ENCODE peak calls at places on chromosomes 6 and 20, in five cellular contexts. One of them, this sample, is unnamed.

GRCh38 chr6:55659304-55659703 is 80.3 kb upstream of the HMGCLL1 start:
- DNase-seq in natural killer cell: no peak
- DNase-seq in HCT116: no peak
- DNase-seq in stomach: no peak
- DNase-seq in astrocyte of the spinal cord: no peak
- DNase-seq in this sample: no peak

GRCh38 chr20:50242863-50243609 is 52.4 kb downstream of the CEBPB start:
- DNase-seq in natural killer cell: no peak
- DNase-seq in HCT116: peak; percentile 77
- DNase-seq in stomach: peak; percentile 74
- DNase-seq in astrocyte of the spinal cord: peak; percentile 59
- DNase-seq in this sample: peak; percentile 99

GRCh38 chr6:110217255-110217654 is 37.0 kb downstream of the CDC40 start:
- DNase-seq in natural killer cell: no peak
- DNase-seq in HCT116: no peak
- DNase-seq in stomach: no peak
- DNase-seq in astrocyte of the spinal cord: peak; percentile 26
- DNase-seq in this sample: no peak

GRCh38 chr6:84137989-84138575 is 89.4 kb downstream of the CEP162 start:
- DNase-seq in natural killer cell: no peak
- DNase-seq in HCT116: no peak
- DNase-seq in stomach: no peak
- DNase-seq in astrocyte of the spinal cord: peak; percentile 65
- DNase-seq in this sample: no peak

GRCh38 chr6:88445188-88445958 is 279.2 kb upstream of the CNR1 start:
- DNase-seq in natural killer cell: no peak
- DNase-seq in HCT116: no peak
- DNase-seq in stomach: no peak
- DNase-seq in astrocyte of the spinal cord: no peak
- DNase-seq in this sample: no peak

GRCh38 chr20:46021361-46022359 is 7.4 kb upstream of the SLC12A5 start:
- DNase-seq in natural killer cell: no peak
- DNase-seq in HCT116: no peak
- DNase-seq in stomach: peak; percentile 39
- DNase-seq in astrocyte of the spinal cord: no peak
- DNase-seq in this sample: peak; percentile 64

GRCh38 chr20:12153616-12154015 is 235.9 kb downstream of the BTBD3 start:
- DNase-seq in natural killer cell: no peak
- DNase-seq in HCT116: no peak
- DNase-seq in stomach: no peak
- DNase-seq in astrocyte of the spinal cord: peak; percentile 88
- DNase-seq in this sample: no peak

GRCh38 chr6:170063431-170063830 is 227.4 kb downstream of the DLL1 start:
- DNase-seq in natural killer cell: peak; percentile 11
- DNase-seq in HCT116: no peak
- DNase-seq in stomach: peak; percentile 21
- DNase-seq in astrocyte of the spinal cord: no peak
- DNase-seq in this sample: no peak

GRCh38 chr6:68069921-68070709 is 565.0 kb upstream of the ADGRB3 start:
- DNase-seq in natural killer cell: no peak
- DNase-seq in HCT116: no peak
- DNase-seq in stomach: no peak
- DNase-seq in astrocyte of the spinal cord: no peak
- DNase-seq in this sample: no peak

GRCh38 chr20:63071541-63072181 is 64.9 kb upstream of the BHLHE23 start:
- DNase-seq in natural killer cell: no peak
- DNase-seq in HCT116: no peak
- DNase-seq in stomach: no peak
- DNase-seq in astrocyte of the spinal cord: peak; percentile 16
- DNase-seq in this sample: no peak

GRCh38 chr20:63490416-63490815 is 8.5 kb downstream of the EEF1A2 start:
- DNase-seq in natural killer cell: no peak
- DNase-seq in HCT116: no peak
- DNase-seq in stomach: no peak
- DNase-seq in astrocyte of the spinal cord: no peak
- DNase-seq in this sample: no peak

GRCh38 chr6:138682722-138683521 is 90.6 kb upstream of the CCDC28A start:
- DNase-seq in natural killer cell: no peak
- DNase-seq in HCT116: no peak
- DNase-seq in stomach: no peak
- DNase-seq in astrocyte of the spinal cord: peak; percentile 87
- DNase-seq in this sample: peak; percentile 59

GRCh38 chr6:26312096-26312463 is 52.9 kb upstream of the BTN3A2 start:
- DNase-seq in natural killer cell: no peak
- DNase-seq in HCT116: no peak
- DNase-seq in stomach: no peak
- DNase-seq in astrocyte of the spinal cord: no peak
- DNase-seq in this sample: no peak

GRCh38 chr20:53494753-53495152 is 98.9 kb downstream of the ZNF217 start:
- DNase-seq in natural killer cell: no peak
- DNase-seq in HCT116: no peak
- DNase-seq in stomach: no peak
- DNase-seq in astrocyte of the spinal cord: no peak
- DNase-seq in this sample: no peak

GRCh38 chr20:10985536-10985935 is 311.7 kb upstream of the JAG1 start:
- DNase-seq in natural killer cell: no peak
- DNase-seq in HCT116: no peak
- DNase-seq in stomach: no peak
- DNase-seq in astrocyte of the spinal cord: peak; percentile 82
- DNase-seq in this sample: no peak

GRCh38 chr6:67933278-67933677 is 701.8 kb upstream of the ADGRB3 start:
- DNase-seq in natural killer cell: no peak
- DNase-seq in HCT116: no peak
- DNase-seq in stomach: no peak
- DNase-seq in astrocyte of the spinal cord: no peak
- DNase-seq in this sample: no peak

GRCh38 chr20:45223136-45223535 is 2.0 kb downstream of the SEMG2 start:
- DNase-seq in natural killer cell: no peak
- DNase-seq in HCT116: no peak
- DNase-seq in stomach: no peak
- DNase-seq in astrocyte of the spinal cord: no peak
- DNase-seq in this sample: no peak

GRCh38 chr20:44495802-44496481 is 20.3 kb downstream of the TTPAL start:
- DNase-seq in natural killer cell: no peak
- DNase-seq in HCT116: peak; percentile 77
- DNase-seq in stomach: no peak
- DNase-seq in astrocyte of the spinal cord: peak; percentile 95
- DNase-seq in this sample: no peak

GRCh38 chr20:572752-573151 is 29.2 kb upstream of the CSNK2A1 start:
- DNase-seq in natural killer cell: no peak
- DNase-seq in HCT116: no peak
- DNase-seq in stomach: no peak
- DNase-seq in astrocyte of the spinal cord: no peak
- DNase-seq in this sample: no peak

GRCh38 chr20:58224097-58224496 is 4.4 kb downstream of the ANKRD60 start:
- DNase-seq in natural killer cell: no peak
- DNase-seq in HCT116: no peak
- DNase-seq in stomach: no peak
- DNase-seq in astrocyte of the spinal cord: no peak
- DNase-seq in this sample: no peak

GRCh38 chr6:31216208-31216898 is 45.9 kb upstream of the POU5F1 start:
- DNase-seq in natural killer cell: no peak
- DNase-seq in HCT116: no peak
- DNase-seq in stomach: no peak
- DNase-seq in astrocyte of the spinal cord: no peak
- DNase-seq in this sample: peak; percentile 38

DNA sequence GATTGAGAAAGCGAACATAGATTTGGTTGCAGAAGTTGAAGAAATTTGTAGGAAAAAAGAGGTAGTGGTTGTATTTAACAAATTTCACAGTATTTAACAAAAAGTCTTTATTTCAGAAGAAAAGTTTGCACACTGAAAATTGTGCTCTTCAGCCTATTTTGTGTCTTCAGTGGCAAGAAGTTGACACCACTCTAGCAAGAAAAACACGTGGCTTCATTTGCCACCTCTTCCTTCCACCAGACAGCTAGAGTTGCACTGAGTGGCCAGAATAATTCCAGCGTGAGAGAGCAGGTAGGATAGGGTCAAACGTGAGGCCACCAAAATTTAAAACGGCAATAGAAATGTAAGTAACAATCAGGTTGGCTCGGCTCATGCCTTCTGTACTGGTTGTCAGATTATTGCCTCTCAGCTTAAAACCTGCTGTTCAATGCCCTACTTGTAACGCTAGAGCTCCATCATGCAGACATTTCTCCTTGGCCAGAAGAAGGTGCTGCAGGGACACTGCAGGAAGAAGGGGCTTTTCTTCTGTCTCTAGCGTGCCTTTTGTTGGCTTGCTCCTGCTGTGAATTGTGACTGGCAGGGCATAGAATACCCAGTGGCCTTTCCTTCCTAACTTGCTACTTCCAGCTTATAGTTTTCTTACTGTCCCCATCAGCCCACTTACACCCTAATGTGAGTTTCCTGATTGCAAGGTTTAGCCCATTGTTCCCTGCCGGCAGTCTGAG is 12.1 kb downstream of the TRAPPC3L start:
- DNase-seq in natural killer cell: no peak
- DNase-seq in HCT116: no peak
- DNase-seq in stomach: no peak
- DNase-seq in astrocyte of the spinal cord: no peak
- DNase-seq in this sample: no peak
- TF ChIP-seq CTCF in natural killer cell: no peak
- TF ChIP-seq CTCF in HCT116: no peak
- TF ChIP-seq CTCF in stomach: no peak
- TF ChIP-seq CTCF in astrocyte of the spinal cord: peak; percentile 16
- TF ChIP-seq CTCF in this sample: no peak

DNA sequence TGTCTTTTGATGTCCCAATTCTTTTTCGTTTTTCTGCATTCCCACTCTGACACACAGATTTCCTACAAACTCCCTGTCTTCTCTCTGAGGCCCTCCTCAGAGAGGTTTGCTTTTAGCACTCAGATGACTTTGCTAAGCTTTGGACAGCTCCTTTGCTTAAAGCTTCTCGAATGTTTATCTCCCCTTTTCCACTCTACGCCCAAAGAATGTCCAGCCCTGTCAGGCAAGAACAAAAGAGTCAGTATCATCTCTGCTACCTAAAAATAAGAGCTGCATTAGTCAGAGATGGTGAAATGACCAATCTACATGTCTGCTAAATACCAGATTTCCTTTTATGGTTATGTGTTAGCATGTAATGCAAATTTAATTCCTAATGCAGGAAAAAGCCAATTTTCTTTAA is 56.8 kb downstream of the PREP start:
- DNase-seq in natural killer cell: no peak
- DNase-seq in HCT116: no peak
- DNase-seq in stomach: no peak
- DNase-seq in astrocyte of the spinal cord: peak; percentile 79
- DNase-seq in this sample: no peak
- TF ChIP-seq CTCF in natural killer cell: no peak
- TF ChIP-seq CTCF in HCT116: no peak
- TF ChIP-seq CTCF in stomach: no peak
- TF ChIP-seq CTCF in astrocyte of the spinal cord: no peak
- TF ChIP-seq CTCF in this sample: no peak

DNA sequence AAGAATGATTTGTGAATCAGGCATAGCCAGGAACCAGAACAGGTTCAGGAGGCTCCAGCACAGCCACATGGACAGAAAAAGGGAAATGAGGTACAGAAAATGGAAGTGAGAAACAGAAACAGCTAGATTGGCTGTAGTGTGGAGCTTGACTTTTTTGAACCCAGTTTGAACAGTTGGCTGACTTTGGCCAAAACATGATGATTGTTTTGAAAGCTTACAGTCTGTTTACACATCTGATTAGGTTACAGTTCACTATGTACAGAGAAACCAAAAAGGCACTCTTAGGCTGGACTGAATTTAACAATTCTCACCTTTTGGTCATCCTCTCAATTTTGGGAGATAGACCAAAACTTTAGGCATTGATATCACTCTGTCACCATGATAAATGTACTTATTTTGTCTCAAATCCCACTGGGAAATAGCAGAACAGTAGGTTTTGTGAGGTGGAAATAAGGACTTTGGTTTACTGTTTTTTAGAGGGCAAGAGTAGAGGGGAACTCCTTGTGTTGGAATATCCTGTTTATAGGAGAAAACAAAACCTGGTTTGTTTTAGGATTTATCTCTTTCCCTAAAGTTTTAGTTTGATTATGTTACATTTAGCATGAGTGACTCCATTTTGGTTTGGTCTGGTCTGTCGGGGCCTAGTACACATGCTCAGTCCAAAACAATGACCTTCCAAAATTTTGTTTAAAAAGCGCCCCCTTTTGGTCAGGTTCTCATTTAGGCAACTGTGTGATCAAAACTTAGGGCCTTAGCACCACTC is 123.1 kb downstream of the OLIG3 start:
- DNase-seq in natural killer cell: no peak
- DNase-seq in HCT116: peak; percentile 2
- DNase-seq in stomach: no peak
- DNase-seq in astrocyte of the spinal cord: no peak
- DNase-seq in this sample: no peak
- TF ChIP-seq CTCF in natural killer cell: no peak
- TF ChIP-seq CTCF in HCT116: peak; percentile 49
- TF ChIP-seq CTCF in stomach: no peak
- TF ChIP-seq CTCF in astrocyte of the spinal cord: no peak
- TF ChIP-seq CTCF in this sample: no peak

DNA sequence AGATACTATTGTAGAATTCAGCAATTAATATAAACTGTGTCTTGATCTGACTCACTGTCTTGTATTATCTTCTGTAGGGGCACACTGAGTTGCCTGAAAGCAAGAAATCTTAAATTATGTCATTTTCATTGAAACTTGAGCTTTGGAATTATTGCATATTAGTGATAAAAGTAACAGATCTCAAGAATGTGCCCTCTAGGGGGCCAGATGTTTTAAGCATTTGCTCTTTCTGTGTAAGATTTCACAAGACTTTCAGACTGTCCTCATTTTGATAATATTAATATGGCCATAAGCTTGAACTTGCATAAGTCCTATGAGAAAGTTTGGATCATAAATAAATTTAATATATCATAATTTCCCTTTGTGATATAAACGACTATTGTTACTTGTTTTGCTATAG is 55.5 kb upstream of the MYO6 start:
- DNase-seq in natural killer cell: no peak
- DNase-seq in HCT116: no peak
- DNase-seq in stomach: no peak
- DNase-seq in astrocyte of the spinal cord: peak; percentile 26
- DNase-seq in this sample: no peak
- TF ChIP-seq CTCF in natural killer cell: no peak
- TF ChIP-seq CTCF in HCT116: peak; percentile 32
- TF ChIP-seq CTCF in stomach: no peak
- TF ChIP-seq CTCF in astrocyte of the spinal cord: peak; percentile 23
- TF ChIP-seq CTCF in this sample: peak; percentile 15

GRCh38 chr20:51275816-51276215 is 252.9 kb upstream of the KCNG1 start:
- DNase-seq in natural killer cell: no peak
- DNase-seq in HCT116: no peak
- DNase-seq in stomach: no peak
- DNase-seq in astrocyte of the spinal cord: peak; percentile 33
- DNase-seq in this sample: no peak

GRCh38 chr20:51277961-51278360 is 255.1 kb upstream of the KCNG1 start:
- DNase-seq in natural killer cell: no peak
- DNase-seq in HCT116: no peak
- DNase-seq in stomach: no peak
- DNase-seq in astrocyte of the spinal cord: no peak
- DNase-seq in this sample: no peak

GRCh38 chr20:51276331-51276730 is 253.4 kb upstream of the KCNG1 start:
- DNase-seq in natural killer cell: no peak
- DNase-seq in HCT116: no peak
- DNase-seq in stomach: no peak
- DNase-seq in astrocyte of the spinal cord: no peak
- DNase-seq in this sample: no peak

GRCh38 chr20:51272392-51272791 is 249.5 kb upstream of the KCNG1 start:
- DNase-seq in natural killer cell: no peak
- DNase-seq in HCT116: no peak
- DNase-seq in stomach: no peak
- DNase-seq in astrocyte of the spinal cord: peak; percentile 46
- DNase-seq in this sample: no peak

GRCh38 chr20:51275181-51275580 is 252.3 kb upstream of the KCNG1 start:
- DNase-seq in natural killer cell: no peak
- DNase-seq in HCT116: no peak
- DNase-seq in stomach: no peak
- DNase-seq in astrocyte of the spinal cord: no peak
- DNase-seq in this sample: no peak
- TF ChIP-seq CTCF in natural killer cell: no peak
- TF ChIP-seq CTCF in HCT116: no peak
- TF ChIP-seq CTCF in stomach: no peak
- TF ChIP-seq CTCF in astrocyte of the spinal cord: no peak
- TF ChIP-seq CTCF in this sample: no peak